ENCODE peak calls at places on chromosome 17, in four cellular contexts. O, S, W and M are unnamed samples.

GRCh38 chr17:45260204-45260783 is 1.6 kb downstream of the SPATA32 start:
- DNase-seq in S (no peak), O (peak), W (no peak), M (no peak)

GRCh38 chr17:35053204-35053603 is 10.3 kb downstream of the RFFL start:
- DNase-seq in O (no peak), S (no peak), W (no peak), M (no peak)

GRCh38 chr17:78484300-78485159 is 92.7 kb downstream of the DNAH17 start:
- DNase-seq in O (no peak), W (no peak), S (no peak), M (peak)

GRCh38 chr17:28247671-28248556 is 71.1 kb upstream of the TMEM97 start:
- DNase-seq in W (no peak), S (no peak), O (no peak), M (peak)

GRCh38 chr17:27413792-27414191 is 42.5 kb upstream of the KSR1 start:
- DNase-seq in O (no peak), W (no peak), S (no peak), M (no peak)

GRCh38 chr17:34195987-34196386 is 59.1 kb upstream of the CCL2 start:
- DNase-seq in W (no peak), S (no peak), O (no peak), M (no peak)

GRCh38 chr17:34998205-34998604 is 17.9 kb downstream of the LIG3 start:
- DNase-seq in W (peak), O (peak), S (peak), M (peak)

GRCh38 chr17:67033613-67034012 is 10.7 kb upstream of the CACNG1 start:
- DNase-seq in O (no peak), S (no peak), W (no peak), M (no peak)

GRCh38 chr17:40598928-40599627 is 33.8 kb upstream of the CCR7 start:
- DNase-seq in S (no peak), O (peak), W (peak), M (peak)

GRCh38 chr17:59427425-59427921 is 96.0 kb downstream of the YPEL2 start:
- DNase-seq in W (peak), O (peak), S (peak), M (no peak)

GRCh38 chr17:79022507-79022991 is 1.4 kb upstream of the C1QTNF1 start:
- DNase-seq in W (peak), S (no peak), O (peak), M (no peak)

GRCh38 chr17:50683434-50684287 is 24.1 kb downstream of the ANKRD40 start:
- DNase-seq in O (no peak), S (no peak), W (no peak), M (no peak)

GRCh38 chr17:43351686-43352085 is 47.1 kb upstream of the ARL4D start:
- DNase-seq in O (no peak), W (no peak), S (no peak), M (no peak)

GRCh38 chr17:43352579-43352978 is 46.2 kb upstream of the ARL4D start:
- DNase-seq in W (no peak), O (no peak), S (no peak), M (no peak)

GRCh38 chr17:43350888-43351361 is 47.9 kb upstream of the ARL4D start:
- DNase-seq in O (no peak), S (no peak), W (no peak), M (no peak)

GRCh38 chr17:43353364-43353763 is 45.4 kb upstream of the ARL4D start:
- DNase-seq in S (no peak), O (no peak), W (no peak), M (no peak)

DNA sequence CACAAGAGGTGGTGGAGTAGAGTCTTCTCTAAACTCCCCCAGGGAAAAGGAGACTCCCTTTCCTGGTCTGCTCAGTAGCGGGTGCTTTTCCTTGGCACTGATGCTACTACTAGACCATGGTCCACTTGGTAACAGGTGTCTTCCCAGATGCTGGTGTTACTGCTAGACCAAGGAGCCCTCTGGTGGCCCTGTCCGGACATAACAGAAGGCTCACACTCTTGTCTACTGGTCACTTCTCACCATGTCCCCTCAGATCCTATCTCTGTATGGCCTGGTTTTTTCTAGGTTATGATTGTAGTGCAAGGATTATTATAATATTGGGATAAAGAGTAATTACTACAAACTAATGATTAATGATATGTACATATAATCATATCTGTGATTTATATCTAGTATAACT is 49.7 kb upstream of the ARL4D start:
- DNase-seq in S (no peak), O (no peak), W (no peak), M (no peak)
- TF ChIP-seq CTCF in S (no peak), O (no peak), W (no peak), M (no peak)

DNA sequence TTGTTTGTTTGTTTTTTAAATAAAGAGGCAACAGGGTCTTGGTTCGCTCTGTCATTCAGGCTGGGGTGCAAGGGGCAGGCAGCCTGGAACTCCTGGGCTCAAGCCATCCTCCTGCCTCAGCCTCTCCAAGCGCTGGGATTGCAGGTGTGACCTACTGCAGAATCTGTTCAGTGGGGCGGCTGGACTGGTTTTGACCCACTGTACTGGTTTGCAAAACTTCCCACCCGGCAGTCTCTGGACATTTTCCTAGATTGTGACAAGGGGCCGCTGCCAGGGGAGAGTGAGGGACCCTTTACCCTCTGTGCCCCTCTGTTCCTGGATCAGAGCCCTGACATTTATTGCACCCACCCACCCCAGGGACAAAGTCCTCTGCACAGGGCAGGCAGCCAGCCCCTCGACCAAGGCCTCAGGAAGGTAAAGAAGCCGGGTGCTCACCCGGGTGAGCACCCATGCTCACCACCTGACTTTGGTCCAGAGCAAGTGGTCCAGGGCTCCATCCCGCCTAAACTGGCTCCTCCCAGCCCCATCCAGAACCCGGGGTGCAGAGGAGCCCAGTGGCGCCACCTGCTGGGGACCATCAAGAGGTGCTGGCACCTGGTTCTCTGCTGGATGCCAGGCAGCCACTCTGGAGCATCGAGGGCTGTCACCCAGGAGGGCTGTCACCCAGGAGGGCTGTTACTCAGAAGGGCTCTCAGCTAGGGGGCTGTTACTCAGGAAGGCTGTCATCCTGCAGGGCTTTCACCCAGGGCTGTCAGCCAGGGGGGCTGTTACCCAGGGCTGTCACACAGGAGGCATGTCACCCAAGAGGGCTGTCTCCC is 98.9 kb downstream of the TNFRSF13B start:
- DNase-seq in W (no peak), S (peak), O (no peak), M (peak)
- TF ChIP-seq CTCF in W (peak), S (peak), O (peak), M (peak)

GRCh38 chr17:37384560-37385160 is 8.9 kb downstream of the C17orf78 start:
- DNase-seq in W (no peak), O (no peak), S (peak), M (no peak)
- TF ChIP-seq CTCF in W (no peak), O (no peak), S (no peak), M (no peak)

GRCh38 chr17:348692-349425 is 3.7 kb downstream of the RPH3AL start:
- DNase-seq in S (peak), O (no peak), W (no peak), M (no peak)
- TF ChIP-seq CTCF in S (no peak), O (no peak), W (no peak), M (no peak)

GRCh38 chr17:8930664-8931063 is 34.8 kb downstream of the PIK3R5 start:
- DNase-seq in O (no peak), S (no peak), W (no peak), M (no peak)
- TF ChIP-seq CTCF in O (no peak), S (no peak), W (no peak), M (no peak)

DNA sequence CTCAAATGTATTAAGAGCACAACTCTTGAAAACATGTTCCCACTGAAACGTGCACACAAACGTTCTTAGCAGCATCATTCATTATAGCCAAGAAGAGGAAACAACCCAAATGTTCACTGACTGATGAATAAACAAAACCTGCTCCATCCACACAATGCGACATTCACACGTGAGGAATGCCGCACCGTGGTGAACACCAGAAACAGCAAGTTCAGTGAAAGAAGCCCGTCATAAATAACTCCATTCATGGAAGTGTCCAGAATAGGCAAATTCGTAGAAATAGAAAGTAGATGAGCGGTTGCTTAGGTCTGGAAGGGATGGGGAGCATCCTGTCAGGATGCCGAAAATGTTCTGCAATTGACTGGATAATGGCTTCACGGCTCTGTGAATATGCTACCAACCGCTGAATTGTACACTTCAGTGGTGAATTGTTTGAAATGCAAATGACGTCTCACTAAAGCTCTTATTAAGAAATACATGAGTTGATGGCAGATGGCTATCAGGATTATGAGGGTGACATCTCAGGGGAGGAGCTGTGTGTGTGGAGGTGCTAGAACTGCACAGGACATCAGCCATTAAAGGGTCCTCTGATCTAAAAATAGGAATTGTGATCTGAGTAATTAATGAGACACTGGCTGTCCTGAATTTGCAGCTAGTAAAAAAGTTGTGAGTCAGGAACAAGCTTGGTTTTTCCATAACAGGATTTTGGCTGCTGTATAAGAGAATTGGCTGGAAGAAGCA is 771.0 kb downstream of the KCNJ18 start:
- DNase-seq in O (no peak), S (no peak), W (no peak), M (no peak)
- TF ChIP-seq CTCF in O (no peak), S (no peak), W (no peak), M (no peak)

GRCh38 chr17:44006581-44007345 is 2.3 kb downstream of the NAGS start:
- DNase-seq in S (peak), O (peak), W (peak), M (peak)

GRCh38 chr17:44007346-44008204 is 3.2 kb downstream of the NAGS start:
- DNase-seq in S (no peak), O (no peak), W (no peak), M (no peak)

GRCh38 chr17:44004761-44005526 is 522 bp downstream of the NAGS start:
- DNase-seq in S (peak), O (no peak), W (no peak), M (peak)

GRCh38 chr17:44005527-44005864 is 1.1 kb downstream of the NAGS start:
- DNase-seq in S (no peak), W (no peak), O (no peak), M (peak)

GRCh38 chr17:44005865-44006580 is 1.6 kb downstream of the NAGS start:
- DNase-seq in S (peak), W (no peak), O (peak), M (peak)
- TF ChIP-seq CTCF in S (peak), W (peak), O (no peak), M (peak)

DNA sequence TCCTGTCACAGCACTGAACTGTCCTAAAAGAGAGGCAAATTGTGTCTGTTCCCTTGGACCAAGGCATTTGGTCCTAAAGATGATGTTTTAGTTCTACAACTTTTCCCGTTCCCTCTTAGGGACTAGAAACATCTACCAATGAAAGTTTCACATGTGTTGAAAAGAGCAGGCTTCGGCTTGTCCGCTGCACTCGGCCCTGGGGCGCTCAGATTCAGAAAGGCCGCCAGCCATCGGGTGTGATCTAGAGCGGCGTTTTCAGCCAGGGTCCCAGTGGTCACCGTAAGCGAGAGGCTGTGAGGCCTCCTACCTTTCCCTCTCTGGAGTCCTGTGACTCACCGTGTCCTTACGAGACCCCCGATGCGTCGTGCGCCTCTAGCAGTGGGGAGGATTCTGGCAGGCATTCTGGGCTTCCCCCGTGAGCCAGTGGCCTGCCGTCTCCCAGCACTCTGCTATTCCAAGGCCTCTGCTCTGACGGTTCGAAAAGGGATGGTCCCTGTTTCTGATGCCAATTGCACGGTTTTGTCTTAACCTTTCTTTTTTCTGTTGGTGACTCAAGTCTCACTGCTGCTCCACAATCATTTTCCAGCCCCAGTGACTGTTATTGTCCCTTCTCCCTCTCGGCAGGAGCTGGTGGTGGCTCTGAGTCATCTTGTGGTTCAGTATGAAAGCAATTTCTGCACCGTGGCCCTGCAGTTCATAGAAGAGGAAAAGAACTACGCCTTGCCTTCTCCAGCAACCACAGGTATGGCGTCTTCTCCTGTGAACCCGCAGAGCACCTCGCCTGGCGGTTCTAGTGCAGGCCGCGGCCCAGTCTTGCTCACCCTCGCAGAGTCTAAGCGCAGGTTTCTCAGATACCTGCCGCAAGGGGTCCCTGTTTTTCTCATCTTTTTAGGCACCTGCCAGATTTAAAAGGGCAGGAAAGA is 100.3 kb upstream of the CHMP6 start:
- DNase-seq in W (peak), S (peak), O (no peak), M (no peak)
- TF ChIP-seq CTCF in W (no peak), S (no peak), O (no peak), M (no peak)

GRCh38 chr17:82277851-82278250 is 4.4 kb upstream of the CSNK1D start:
- DNase-seq in O (no peak), S (no peak), W (no peak), M (no peak)

GRCh38 chr17:82280537-82280936 is 7.0 kb upstream of the CSNK1D start:
- DNase-seq in O (no peak), S (no peak), W (no peak), M (no peak)

GRCh38 chr17:82276951-82277350 is 3.5 kb upstream of the CSNK1D start:
- DNase-seq in S (no peak), O (no peak), W (no peak), M (no peak)

GRCh38 chr17:82278786-82279379 is 5.4 kb upstream of the CSNK1D start:
- DNase-seq in S (no peak), W (no peak), O (no peak), M (no peak)

DNA sequence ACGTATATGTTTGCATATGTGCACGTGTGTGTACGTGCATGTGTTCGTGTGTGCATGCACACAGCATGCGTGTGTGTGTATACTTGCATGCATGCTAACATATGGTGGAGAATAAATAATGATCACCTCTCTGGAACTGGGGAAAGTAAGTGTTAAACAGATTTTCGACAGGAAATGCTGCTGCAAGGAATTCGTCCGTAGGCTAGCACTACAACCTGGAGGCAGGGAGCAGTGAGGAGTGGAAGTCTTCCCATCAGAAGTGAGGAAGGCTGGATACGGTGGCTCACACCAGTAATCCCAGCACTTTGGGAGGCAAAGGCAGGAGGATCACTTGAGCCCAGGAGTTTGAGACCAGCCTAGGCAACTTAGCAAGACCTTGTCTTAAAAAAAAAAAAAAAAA is 4.8 kb upstream of the CSNK1D start:
- DNase-seq in W (no peak), S (no peak), O (no peak), M (no peak)
- TF ChIP-seq CTCF in W (no peak), S (no peak), O (no peak), M (no peak)

GRCh38 chr17:55532670-55533069 is 21.4 kb upstream of the SMIM36 start:
- DNase-seq in W (no peak), O (no peak), S (no peak), M (no peak)

GRCh38 chr17:55530064-55530463 is 18.8 kb upstream of the SMIM36 start:
- DNase-seq in S (no peak), W (no peak), O (no peak), M (no peak)

GRCh38 chr17:55524440-55525220 is 13.4 kb upstream of the SMIM36 start:
- DNase-seq in O (no peak), S (no peak), W (no peak), M (no peak)

GRCh38 chr17:55531053-55531728 is 19.9 kb upstream of the SMIM36 start:
- DNase-seq in S (no peak), O (no peak), W (no peak), M (no peak)

GRCh38 chr17:55527520-55528118 is 16.4 kb upstream of the SMIM36 start:
- DNase-seq in S (peak), W (peak), O (peak), M (peak)
- TF ChIP-seq CTCF in S (peak), W (peak), O (peak), M (peak)